ENCODE peak calls at places on chromosomes 6 and 20, in ten cellular contexts. R, T, U, P, K, S, N, L, Z and B are unnamed samples.
A peak's percentile ranks its signal among the peaks of the same experiment; 100 is the strongest.

GRCh38 chr20:21548390-21549035 is 34.6 kb upstream of the NKX2-2 start:
- DNase-seq in N (no peak), R (no peak), T (no peak), K (no peak), S (no peak), Z (no peak), P (no peak), L (no peak), U (no peak), B (no peak)

GRCh38 chr20:45268531-45268930 is 14.2 kb upstream of the SLPI start:
- DNase-seq in T (no peak), P (peak; percentile 34), S (no peak), Z (no peak), N (no peak), U (peak; percentile 31), K (no peak), L (no peak), R (no peak), B (no peak)

GRCh38 chr6:33978593-33979150 is 167.2 kb downstream of the GRM4 start:
- DNase-seq in N (no peak), L (no peak), P (no peak), K (no peak), U (no peak), T (no peak), Z (no peak), R (no peak), S (no peak), B (no peak)

GRCh38 chr6:157867155-157867559 is 44.1 kb downstream of the SNX9 start:
- DNase-seq in T (peak; percentile 47), L (peak; percentile 90), N (no peak), S (peak; percentile 81), U (peak; percentile 48), Z (no peak), P (peak; percentile 78), K (no peak), R (peak; percentile 55), B (no peak)

GRCh38 chr6:53858913-53859312 is 64.1 kb downstream of the LRRC1 start:
- DNase-seq in U (no peak), K (no peak), P (no peak), N (no peak), T (no peak), S (no peak), Z (no peak), L (no peak), R (no peak), B (no peak)

GRCh38 chr6:106574729-106575458 is 54.4 kb downstream of the RTN4IP1 start:
- DNase-seq in P (peak; percentile 90), T (peak; percentile 85), U (peak; percentile 77), L (peak; percentile 93), N (no peak), Z (no peak), R (peak; percentile 88), S (peak; percentile 61), K (peak; percentile 73), B (peak; percentile 31)

GRCh38 chr6:163773646-163774045 is 359.1 kb downstream of the QKI start:
- DNase-seq in Z (no peak), T (no peak), N (no peak), K (no peak), R (no peak), S (no peak), U (no peak), P (no peak), L (no peak), B (no peak)

GRCh38 chr20:37484386-37484785 is 36.7 kb upstream of the NNAT start:
- DNase-seq in K (no peak), N (no peak), U (no peak), S (peak; percentile 26), R (no peak), L (no peak), Z (no peak), P (no peak), T (no peak), B (no peak)

DNA sequence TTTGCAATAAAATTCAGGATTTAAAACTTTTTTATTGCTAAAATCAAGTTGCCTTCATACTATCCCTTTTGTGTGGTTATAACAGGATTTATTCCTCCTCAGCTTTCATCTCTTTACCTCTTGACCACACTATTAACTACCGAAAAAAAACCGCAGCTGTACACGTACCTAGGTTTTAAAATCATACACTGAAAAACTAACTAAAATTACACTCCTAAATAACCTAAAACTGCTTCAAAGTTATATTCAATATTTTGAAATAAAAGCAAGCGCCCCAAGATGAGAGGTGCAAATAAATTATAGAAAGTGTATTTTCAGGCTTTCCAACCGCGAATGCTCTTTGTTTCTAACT is 1.4 kb downstream of the MPC1 start:
- DNase-seq in R (no peak), K (no peak), N (no peak), Z (no peak), S (no peak), P (no peak), L (no peak), T (no peak), U (peak; percentile 3), B (no peak)
- H2AFZ ChIP-seq in R (peak overlapping the region; percentile 72), K (peak overlapping the region; percentile 90), N (peak overlapping the region; percentile 89), Z (peak overlapping the region; percentile 66), S (no peak overlapping the region), P (peak overlapping the region; percentile 81), L (peak overlapping the region; percentile 87), T (no peak overlapping the region), U (peak overlapping the region; percentile 95), B (peak overlapping the region; percentile 96)

DNA sequence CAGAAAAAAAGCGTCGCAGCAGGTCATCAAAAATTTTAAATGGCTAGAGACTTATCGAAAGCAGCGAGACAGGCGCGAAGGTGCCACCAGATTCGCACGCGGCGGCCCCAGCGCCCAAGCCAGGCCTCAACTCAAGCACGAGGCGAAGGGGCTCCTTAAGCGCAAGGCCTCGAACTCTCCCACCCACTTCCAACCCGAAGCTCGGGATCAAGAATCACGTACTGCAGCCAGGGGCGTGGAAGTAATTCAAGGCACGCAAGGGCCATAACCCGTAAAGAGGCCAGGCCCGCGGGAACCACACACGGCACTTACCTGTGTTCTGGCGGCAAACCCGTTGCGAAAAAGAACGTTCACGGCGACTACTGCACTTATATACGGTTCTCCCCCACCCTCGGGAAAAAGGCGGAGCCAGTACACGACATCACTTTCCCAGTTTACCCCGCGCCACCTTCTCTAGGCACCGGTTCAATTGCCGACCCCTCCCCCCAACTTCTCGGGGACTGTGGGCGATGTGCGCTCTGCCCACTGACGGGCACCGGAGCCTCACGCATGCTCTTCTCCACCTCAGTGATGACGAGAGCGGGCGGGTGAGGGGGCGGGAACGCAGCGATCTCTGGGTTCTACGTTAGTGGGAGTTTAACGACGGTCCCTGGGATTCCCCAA is at the start of gene EEF1A1:
- DNase-seq in N (peak; percentile 96), U (peak; percentile 98), P (peak; percentile 100), T (peak; percentile 100), L (peak; percentile 98), S (peak; percentile 100), Z (peak; percentile 100), R (peak; percentile 100), K (peak; percentile 99), B (peak; percentile 99)
- H2AFZ ChIP-seq in N (peak within 1 kb of the TSS; percentile 67), U (peak within 1 kb of the TSS; percentile 87), P (peak within 1 kb of the TSS; percentile 75), T (peak within 1 kb of the TSS; percentile 66), L (peak within 1 kb of the TSS; percentile 79), S (peak within 1 kb of the TSS; percentile 74), Z (no peak within 1 kb of the TSS), R (peak within 1 kb of the TSS; percentile 2), K (no peak within 1 kb of the TSS), B (peak within 1 kb of the TSS; percentile 88)

GRCh38 chr20:50717974-50718761 is 13.2 kb upstream of the PARD6B start:
- DNase-seq in R (no peak), K (no peak), N (no peak), L (peak; percentile 73), U (no peak), Z (peak; percentile 52), P (no peak), S (no peak), T (no peak), B (no peak)
- H2AFZ ChIP-seq in R (no peak overlapping the region), K (peak overlapping the region; percentile 72), N (no peak overlapping the region), L (peak overlapping the region; percentile 78), U (peak overlapping the region; percentile 32), Z (peak overlapping the region; percentile 64), P (no peak overlapping the region), S (no peak overlapping the region), T (no peak overlapping the region), B (no peak overlapping the region)

GRCh38 chr6:132714160-132714559 is 305 bp upstream of the VNN1 start:
- DNase-seq in L (no peak), N (no peak), U (no peak), T (no peak), K (no peak), R (no peak), P (no peak), Z (no peak), S (no peak), B (no peak)

GRCh38 chr6:132713355-132714134 is at the start of gene VNN1:
- DNase-seq in S (no peak), R (no peak), N (no peak), K (no peak), L (no peak), T (no peak), P (peak; percentile 75), Z (no peak), U (no peak), B (no peak)

GRCh38 chr6:132712366-132712765 is 1.5 kb downstream of the VNN1 start:
- DNase-seq in Z (peak; percentile 24), S (peak; percentile 39), L (no peak), N (no peak), R (peak; percentile 41), U (peak; percentile 84), T (peak; percentile 37), K (no peak), P (peak; percentile 74), B (no peak)

GRCh38 chr6:132716238-132716637 is 2.4 kb upstream of the VNN1 start:
- DNase-seq in Z (no peak), S (no peak), L (no peak), P (no peak), R (no peak), N (no peak), K (no peak), U (no peak), T (no peak), B (no peak)

GRCh38 chr6:132715204-132715603 is 1.3 kb upstream of the VNN1 start:
- DNase-seq in Z (peak; percentile 88), S (peak; percentile 32), K (peak; percentile 49), U (peak; percentile 72), N (peak; percentile 17), R (peak; percentile 48), L (peak; percentile 79), T (peak; percentile 83), P (peak; percentile 87), B (peak; percentile 29)
- H2AFZ ChIP-seq in Z (no peak overlapping the region), S (no peak overlapping the region), K (no peak overlapping the region), U (no peak overlapping the region), N (no peak overlapping the region), R (no peak overlapping the region), L (no peak overlapping the region), T (no peak overlapping the region), P (no peak overlapping the region), B (no peak overlapping the region)